ENCODE peak calls at places on chromosomes 11 and 22, in five cellular contexts. One of them, this sample, is unnamed.

GRCh38 chr11:10930961-10931760 is 73.3 kb upstream of the ZBED5 start:
- DNase-seq in NCI-H2029: peak
- DNase-seq in GM12865: no peak
- DNase-seq in nucleus accumbens: peak
- DNase-seq in tibial nerve: peak
- DNase-seq in this sample: peak

GRCh38 chr11:134571301-134571700 is 159.3 kb upstream of the B3GAT1 start:
- DNase-seq in NCI-H2029: no peak
- DNase-seq in GM12865: no peak
- DNase-seq in nucleus accumbens: no peak
- DNase-seq in tibial nerve: no peak
- DNase-seq in this sample: no peak

GRCh38 chr11:116697011-116697410 is 75.8 kb downstream of the BUD13 start:
- DNase-seq in NCI-H2029: no peak
- DNase-seq in GM12865: no peak
- DNase-seq in nucleus accumbens: no peak
- DNase-seq in tibial nerve: no peak
- DNase-seq in this sample: no peak

GRCh38 chr11:119470316-119471266 is 47.6 kb upstream of the THY1 start:
- DNase-seq in NCI-H2029: no peak
- DNase-seq in GM12865: no peak
- DNase-seq in nucleus accumbens: no peak
- DNase-seq in tibial nerve: no peak
- DNase-seq in this sample: no peak

GRCh38 chr11:121473064-121473777 is 20.5 kb upstream of the SORL1-AS1 start:
- DNase-seq in NCI-H2029: no peak
- DNase-seq in GM12865: no peak
- DNase-seq in nucleus accumbens: peak
- DNase-seq in tibial nerve: no peak
- DNase-seq in this sample: no peak

GRCh38 chr11:95985174-95985808 is 61.4 kb upstream of the MTMR2 start:
- DNase-seq in NCI-H2029: no peak
- DNase-seq in GM12865: no peak
- DNase-seq in nucleus accumbens: no peak
- DNase-seq in tibial nerve: no peak
- DNase-seq in this sample: no peak

GRCh38 chr11:36702330-36703054 is 104.5 kb upstream of the RAG2 start:
- DNase-seq in NCI-H2029: peak
- DNase-seq in GM12865: peak
- DNase-seq in nucleus accumbens: no peak
- DNase-seq in tibial nerve: no peak
- DNase-seq in this sample: no peak

GRCh38 chr11:94060401-94060800 is 39.2 kb downstream of the HEPHL1 start:
- DNase-seq in NCI-H2029: no peak
- DNase-seq in GM12865: no peak
- DNase-seq in nucleus accumbens: no peak
- DNase-seq in tibial nerve: no peak
- DNase-seq in this sample: no peak

GRCh38 chr11:100719809-100720221 is 32.7 kb downstream of the ARHGAP42 start:
- DNase-seq in NCI-H2029: peak
- DNase-seq in GM12865: no peak
- DNase-seq in nucleus accumbens: peak
- DNase-seq in tibial nerve: peak
- DNase-seq in this sample: no peak

GRCh38 chr11:70005107-70005818 is 72.9 kb upstream of the ANO1 start:
- DNase-seq in NCI-H2029: no peak
- DNase-seq in GM12865: no peak
- DNase-seq in nucleus accumbens: no peak
- DNase-seq in tibial nerve: no peak
- DNase-seq in this sample: peak

GRCh38 chr22:43726296-43726695 is 85.8 kb downstream of the EFCAB6 start:
- DNase-seq in NCI-H2029: no peak
- DNase-seq in GM12865: no peak
- DNase-seq in nucleus accumbens: no peak
- DNase-seq in tibial nerve: no peak
- DNase-seq in this sample: no peak

GRCh38 chr22:36467946-36468345 is 13.5 kb downstream of the TXN2 start:
- DNase-seq in NCI-H2029: no peak
- DNase-seq in GM12865: no peak
- DNase-seq in nucleus accumbens: no peak
- DNase-seq in tibial nerve: no peak
- DNase-seq in this sample: no peak

GRCh38 chr22:48100685-48101417 is 1338.4 kb downstream of the TBC1D22A start:
- DNase-seq in NCI-H2029: no peak
- DNase-seq in GM12865: no peak
- DNase-seq in nucleus accumbens: no peak
- DNase-seq in tibial nerve: no peak
- DNase-seq in this sample: no peak

GRCh38 chr11:27574342-27574741 is 67.8 kb upstream of the LIN7C start:
- DNase-seq in NCI-H2029: no peak
- DNase-seq in GM12865: no peak
- DNase-seq in nucleus accumbens: no peak
- DNase-seq in tibial nerve: no peak
- DNase-seq in this sample: no peak

GRCh38 chr11:77170107-77170506 is 42.1 kb downstream of the MYO7A start:
- DNase-seq in NCI-H2029: no peak
- DNase-seq in GM12865: no peak
- DNase-seq in nucleus accumbens: no peak
- DNase-seq in tibial nerve: no peak
- DNase-seq in this sample: no peak

GRCh38 chr22:48703265-48703941 is 1124.3 kb downstream of the BRD1 start:
- DNase-seq in NCI-H2029: no peak
- DNase-seq in GM12865: no peak
- DNase-seq in nucleus accumbens: peak
- DNase-seq in tibial nerve: no peak
- DNase-seq in this sample: peak

GRCh38 chr11:61885166-61885778 is 6.1 kb downstream of the FADS3 start:
- DNase-seq in NCI-H2029: no peak
- DNase-seq in GM12865: no peak
- DNase-seq in nucleus accumbens: no peak
- DNase-seq in tibial nerve: no peak
- DNase-seq in this sample: no peak

GRCh38 chr11:45560153-45560934 is 105.1 kb downstream of the CHST1 start:
- DNase-seq in NCI-H2029: peak
- DNase-seq in GM12865: no peak
- DNase-seq in nucleus accumbens: no peak
- DNase-seq in tibial nerve: no peak
- DNase-seq in this sample: no peak

GRCh38 chr11:112635338-112635737 is 325.9 kb upstream of the NCAM1 start:
- DNase-seq in NCI-H2029: no peak
- DNase-seq in GM12865: no peak
- DNase-seq in nucleus accumbens: no peak
- DNase-seq in tibial nerve: no peak
- DNase-seq in this sample: no peak

GRCh38 chr22:23696326-23696851 is 5.6 kb downstream of the RGL4 start:
- DNase-seq in NCI-H2029: no peak
- DNase-seq in GM12865: peak
- DNase-seq in nucleus accumbens: no peak
- DNase-seq in tibial nerve: no peak
- DNase-seq in this sample: peak

GRCh38 chr11:67285541-67286498 is 3.3 kb upstream of the ANKRD13D start:
- DNase-seq in NCI-H2029: no peak
- DNase-seq in GM12865: no peak
- DNase-seq in nucleus accumbens: no peak
- DNase-seq in tibial nerve: no peak
- DNase-seq in this sample: peak

GRCh38 chr11:39374963-39375698 is 2084.3 kb downstream of the LRRC4C start:
- DNase-seq in NCI-H2029: peak
- DNase-seq in GM12865: peak
- DNase-seq in nucleus accumbens: no peak
- DNase-seq in tibial nerve: no peak
- DNase-seq in this sample: no peak

GRCh38 chr11:85949798-85950197 is 94.6 kb downstream of the CCDC83 start:
- DNase-seq in NCI-H2029: no peak
- DNase-seq in GM12865: no peak
- DNase-seq in nucleus accumbens: no peak
- DNase-seq in tibial nerve: no peak
- DNase-seq in this sample: no peak

GRCh38 chr11:47524200-47524874 is 28.6 kb downstream of the CELF1 start:
- DNase-seq in NCI-H2029: no peak
- DNase-seq in GM12865: no peak
- DNase-seq in nucleus accumbens: no peak
- DNase-seq in tibial nerve: no peak
- DNase-seq in this sample: no peak

GRCh38 chr22:41584881-41585280 is 4.8 kb downstream of the PMM1 start:
- DNase-seq in NCI-H2029: no peak
- DNase-seq in GM12865: no peak
- DNase-seq in nucleus accumbens: no peak
- DNase-seq in tibial nerve: no peak
- DNase-seq in this sample: no peak

GRCh38 chr11:134639586-134640330 is 227.7 kb upstream of the B3GAT1 start:
- DNase-seq in NCI-H2029: no peak
- DNase-seq in GM12865: no peak
- DNase-seq in nucleus accumbens: no peak
- DNase-seq in tibial nerve: no peak
- DNase-seq in this sample: no peak

GRCh38 chr11:111846640-111847039 is 24.7 kb downstream of the ALG9 start:
- DNase-seq in NCI-H2029: no peak
- DNase-seq in GM12865: no peak
- DNase-seq in nucleus accumbens: no peak
- DNase-seq in tibial nerve: no peak
- DNase-seq in this sample: no peak

GRCh38 chr22:34236527-34236926 is 316.3 kb upstream of the LARGE1 start:
- DNase-seq in NCI-H2029: peak
- DNase-seq in GM12865: no peak
- DNase-seq in nucleus accumbens: no peak
- DNase-seq in tibial nerve: no peak
- DNase-seq in this sample: no peak

GRCh38 chr11:19511066-19511412 is 201.6 kb upstream of the NAV2 start:
- DNase-seq in NCI-H2029: no peak
- DNase-seq in GM12865: no peak
- DNase-seq in nucleus accumbens: no peak
- DNase-seq in tibial nerve: no peak
- DNase-seq in this sample: no peak

GRCh38 chr11:106624377-106624776 is 393.9 kb downstream of the GUCY1A2 start:
- DNase-seq in NCI-H2029: peak
- DNase-seq in GM12865: no peak
- DNase-seq in nucleus accumbens: no peak
- DNase-seq in tibial nerve: no peak
- DNase-seq in this sample: no peak

GRCh38 chr22:31776231-31776630 is 22.4 kb downstream of the DEPDC5 start:
- DNase-seq in NCI-H2029: no peak
- DNase-seq in GM12865: no peak
- DNase-seq in nucleus accumbens: no peak
- DNase-seq in tibial nerve: no peak
- DNase-seq in this sample: no peak

This sample was measured in posterior vena cava.